ENCODE peak calls at places on chromosomes 5 and 9, in ten cellular contexts. X is A673, V is mucosa of descending colon, I is right lobe of liver, C is mammary epithelial cell, P is colonic mucosa, R is esophagus squamous epithelium, B is breast epithelium, Q is upper lobe of right lung, T is BJ. W is an unnamed sample. For H3K36me3, the result is how much of the 10 kb centered on the place peaks cover.

GRCh38 chr5:2901511-2901910 is 150.0 kb upstream of the IRX2 start:
- DNase-seq in C (no peak), V (no peak), R (no peak), X (no peak), T (no peak), B (no peak), I (no peak), Q (no peak), P (no peak), W (no peak)

GRCh38 chr5:78799254-78800017 is 150.9 kb upstream of the LHFPL2 start:
- DNase-seq in T (no peak), R (no peak), C (no peak), P (no peak), Q (no peak), X (no peak), I (no peak), B (no peak), V (no peak), W (no peak)

GRCh38 chr9:81634915-81635516 is 54.3 kb downstream of the TLE1 start:
- DNase-seq in T (no peak), R (no peak), Q (no peak), C (no peak), P (no peak), B (no peak), I (no peak), X (no peak), V (no peak), W (no peak)

GRCh38 chr9:22206833-22207232 is 197.7 kb upstream of the CDKN2B start:
- DNase-seq in Q (no peak), R (no peak), X (no peak), C (no peak), T (no peak), P (no peak), V (no peak), I (no peak), B (no peak), W (no peak)

GRCh38 chr9:87498046-87498815 is 564 bp downstream of the DAPK1 start:
- DNase-seq in X (peak), V (no peak), R (no peak), B (no peak), C (peak), T (no peak), P (peak), Q (peak), I (peak), W (peak)

GRCh38 chr5:115337882-115338281 is 41.4 kb upstream of the CCDC112 start:
- DNase-seq in T (no peak), P (no peak), X (no peak), V (no peak), C (no peak), I (no peak), B (no peak), R (no peak), Q (no peak), W (no peak)

GRCh38 chr9:81871695-81872094 is 56.5 kb upstream of the SPATA31D4 start:
- DNase-seq in I (no peak), V (no peak), X (peak), C (peak), Q (no peak), B (no peak), T (peak), P (no peak), R (no peak), W (no peak)

GRCh38 chr5:16508730-16509531 is 43.3 kb upstream of the ZNF622 start:
- DNase-seq in I (peak), P (peak), C (peak), T (no peak), V (peak), B (peak), X (no peak), Q (peak), R (no peak), W (no peak)

GRCh38 chr5:9888517-9888916 is 258.4 kb upstream of the TAS2R1 start:
- DNase-seq in P (no peak), T (peak), I (no peak), Q (no peak), X (no peak), R (no peak), V (no peak), C (peak), B (no peak), W (no peak)

GRCh38 chr5:95734916-95735315 is 3.8 kb downstream of the RHOBTB3 start:
- DNase-seq in R (no peak), C (no peak), P (no peak), B (no peak), V (no peak), I (peak), T (no peak), Q (no peak), X (no peak), W (no peak)

GRCh38 chr5:95743248-95743647 is 12.1 kb downstream of the RHOBTB3 start:
- DNase-seq in T (no peak), X (no peak), I (no peak), C (no peak), V (no peak), P (no peak), Q (no peak), R (no peak), B (no peak), W (no peak)

GRCh38 chr9:121240394-121241145 is 27.4 kb upstream of the GSN start:
- DNase-seq in Q (no peak), V (no peak), R (no peak), C (no peak), I (no peak), X (no peak), P (no peak), T (no peak), B (no peak), W (no peak)

GRCh38 chr9:33480094-33480493 is 6.4 kb upstream of the NOL6 start:
- DNase-seq in V (no peak), B (no peak), X (no peak), Q (no peak), R (no peak), I (no peak), T (no peak), C (no peak), P (no peak), W (no peak)

GRCh38 chr5:33608476-33609026 is 167.8 kb downstream of the TARS1 start:
- DNase-seq in C (no peak), R (no peak), B (no peak), T (no peak), I (no peak), P (no peak), Q (no peak), V (no peak), X (no peak), W (no peak)

GRCh38 chr5:176781638-176782570 is 28.5 kb upstream of the UNC5A start:
- DNase-seq in R (no peak), Q (peak), V (peak), P (no peak), T (no peak), B (peak), C (no peak), X (no peak), I (peak), W (no peak)

GRCh38 chr5:155886311-155887031 is 440.5 kb upstream of the SGCD start:
- DNase-seq in V (no peak), B (no peak), Q (no peak), R (no peak), I (no peak), T (no peak), P (no peak), X (no peak), C (no peak), W (no peak)

GRCh38 chr9:75170898-75171360 is 82.6 kb downstream of the OSTF1 start:
- DNase-seq in I (no peak), P (no peak), V (no peak), T (no peak), C (peak), R (no peak), X (no peak), B (no peak), Q (no peak), W (no peak)

GRCh38 chr5:6721442-6721841 is 8.2 kb downstream of the TENT4A start:
- DNase-seq in P (no peak), I (no peak), X (no peak), Q (peak), V (no peak), B (peak), C (no peak), R (no peak), T (no peak), W (no peak)

GRCh38 chr5:176171171-176171760 is 67.0 kb upstream of the SIMC1 start:
- DNase-seq in P (no peak), C (no peak), Q (no peak), V (no peak), T (no peak), R (no peak), I (no peak), X (no peak), B (no peak), W (no peak)

GRCh38 chr5:117013280-117013877 is 438.8 kb upstream of the SEMA6A start:
- DNase-seq in C (no peak), X (no peak), T (no peak), P (no peak), Q (no peak), R (no peak), B (no peak), I (no peak), V (no peak), W (no peak)

GRCh38 chr5:473344-474192 is 30.6 kb downstream of the EXOC3 start:
- DNase-seq in C (peak), V (peak), B (peak), I (no peak), P (peak), T (no peak), Q (no peak), X (peak), R (no peak), W (peak)

GRCh38 chr5:142206801-142207200 is 98.2 kb downstream of the NDFIP1 start:
- DNase-seq in P (no peak), T (no peak), X (peak), V (no peak), I (no peak), R (no peak), Q (no peak), B (no peak), C (no peak), W (no peak)

GRCh38 chr9:13367784-13368183 is 88.3 kb upstream of the MPDZ start:
- DNase-seq in I (no peak), V (no peak), C (no peak), X (no peak), P (no peak), R (no peak), B (no peak), Q (no peak), T (no peak), W (no peak)

GRCh38 chr9:87324613-87325194 is 173.0 kb upstream of the DAPK1 start:
- DNase-seq in I (no peak), C (peak), Q (no peak), X (peak), R (no peak), T (no peak), P (no peak), V (no peak), B (no peak), W (no peak)

GRCh38 chr5:5126444-5126843 is 13.7 kb upstream of the ADAMTS16 start:
- DNase-seq in T (peak), B (no peak), V (no peak), Q (no peak), R (no peak), C (peak), I (no peak), X (no peak), P (no peak), W (no peak)

GRCh38 chr5:172395483-172395882 is 58.8 kb downstream of the SH3PXD2B start:
- DNase-seq in P (no peak), B (no peak), V (no peak), T (no peak), R (no peak), X (no peak), I (no peak), Q (no peak), C (no peak), W (no peak)

GRCh38 chr9:121765021-121765950 is 113.9 kb downstream of the DAB2IP start:
- DNase-seq in C (peak), V (peak), T (peak), X (no peak), I (no peak), B (no peak), Q (no peak), R (no peak), P (no peak), W (no peak)

GRCh38 chr5:86374611-86375010 is 243.1 kb upstream of the COX7C start:
- DNase-seq in C (no peak), Q (no peak), X (peak), R (no peak), T (no peak), V (no peak), P (no peak), I (no peak), B (no peak), W (no peak)

GRCh38 chr9:17660158-17660557 is 81.3 kb downstream of the SH3GL2 start:
- DNase-seq in V (no peak), B (no peak), I (no peak), Q (no peak), R (no peak), P (no peak), T (no peak), X (no peak), C (no peak), W (no peak)

GRCh38 chr9:87678650-87679355 is 47.1 kb upstream of the CTSL start:
- DNase-seq in C (peak), Q (no peak), X (peak), B (no peak), V (no peak), T (no peak), I (peak), P (peak), R (no peak), W (no peak)

GRCh38 chr5:125140855-125141254 is 394.4 kb upstream of the ZNF608 start:
- DNase-seq in I (no peak), T (peak), X (peak), P (no peak), V (no peak), B (no peak), R (no peak), C (no peak), Q (no peak), W (no peak)

GRCh38 chr9:122835313-122835731 is 6.9 kb upstream of the PDCL start:
- DNase-seq in V (no peak), R (no peak), I (no peak), Q (no peak), T (no peak), B (no peak), P (no peak), X (peak), C (no peak), W (no peak)

GRCh38 chr9:114452219-114453169 is 52.8 kb downstream of the WHRN start:
- DNase-seq in V (peak), C (no peak), I (no peak), T (no peak), Q (peak), R (no peak), X (no peak), P (peak), B (no peak), W (peak)
- H3K4me3 ChIP-seq in V (no peak), C (no peak), I (no peak), T (no peak), Q (no peak), R (no peak), X (no peak), P (no peak), B (no peak), W (no peak)

DNA sequence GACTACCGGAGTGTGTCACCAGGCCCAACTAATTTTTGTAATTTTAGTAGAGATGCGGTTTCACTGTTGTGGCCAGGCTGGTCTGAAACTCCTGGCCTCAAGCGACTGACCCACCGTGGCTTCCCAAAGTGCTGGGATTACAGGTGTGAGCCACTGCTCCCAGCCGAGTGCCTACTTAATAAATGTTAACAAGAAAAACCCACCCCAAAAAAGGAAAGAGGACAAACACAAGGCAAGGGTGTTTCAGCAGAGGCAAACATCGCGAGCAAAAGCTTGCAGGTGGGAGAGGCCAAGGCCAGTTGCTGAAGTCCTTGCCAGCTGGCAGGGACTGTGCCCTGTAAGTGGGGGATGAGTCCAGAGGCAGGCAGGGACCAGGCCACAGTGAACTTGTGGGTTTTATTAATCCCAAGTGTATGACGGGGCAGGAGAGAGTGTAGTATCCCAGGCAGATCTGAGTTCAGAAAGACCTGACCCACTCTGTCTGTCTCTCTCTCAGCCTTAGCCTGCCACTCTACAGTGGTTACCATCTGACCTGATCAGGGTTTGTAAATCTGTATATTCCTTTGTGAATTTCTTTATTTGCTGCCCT is 6.4 kb upstream of the FPGS start:
- DNase-seq in T (no peak), C (no peak), R (no peak), I (peak), X (no peak), Q (peak), P (no peak), V (no peak), B (no peak), W (no peak)
- TF ChIP-seq CTCF in T (no peak), C (no peak), R (no peak), I (no peak), X (no peak), Q (no peak), P (no peak), V (no peak), B (no peak), W (no peak)

GRCh38 chr9:136222166-136222895 is 17.4 kb upstream of the LHX3 start:
- DNase-seq in R (no peak), X (no peak), Q (no peak), C (no peak), V (no peak), T (no peak), I (no peak), P (no peak), B (no peak), W (no peak)

GRCh38 chr9:136218673-136219072 is 13.7 kb upstream of the LHX3 start:
- DNase-seq in I (no peak), Q (no peak), V (no peak), R (no peak), P (no peak), T (no peak), B (no peak), C (no peak), X (peak), W (no peak)

GRCh38 chr9:136219276-136219675 is 14.3 kb upstream of the LHX3 start:
- DNase-seq in T (peak), C (peak), V (no peak), P (no peak), R (no peak), I (no peak), Q (no peak), X (peak), B (no peak), W (no peak)

GRCh38 chr9:136218271-136218670 is 13.3 kb upstream of the LHX3 start:
- DNase-seq in I (no peak), C (no peak), V (no peak), R (no peak), P (no peak), X (no peak), B (no peak), Q (no peak), T (no peak), W (no peak)

GRCh38 chr9:136220017-136220729 is 15.2 kb upstream of the LHX3 start:
- DNase-seq in X (peak), R (no peak), P (no peak), Q (no peak), C (peak), B (no peak), V (no peak), I (no peak), T (no peak), W (no peak)
- H3K36me3 ChIP-seq in X (under half), R (under half), P (under half), Q (under half), C (under half), B (under half), V (under half), I (under half), T (under half), W (under half)

GRCh38 chr5:44389410-44389879 is at the start of gene FGF10:
- DNase-seq in P (no peak), C (no peak), B (peak), R (no peak), Q (peak), X (peak), V (no peak), I (no peak), T (no peak), W (no peak)
- H3K4me3 ChIP-seq in P (peak), C (no peak), B (peak), R (peak), Q (peak), X (peak), V (no peak), I (peak), T (peak), W (no peak)

DNA sequence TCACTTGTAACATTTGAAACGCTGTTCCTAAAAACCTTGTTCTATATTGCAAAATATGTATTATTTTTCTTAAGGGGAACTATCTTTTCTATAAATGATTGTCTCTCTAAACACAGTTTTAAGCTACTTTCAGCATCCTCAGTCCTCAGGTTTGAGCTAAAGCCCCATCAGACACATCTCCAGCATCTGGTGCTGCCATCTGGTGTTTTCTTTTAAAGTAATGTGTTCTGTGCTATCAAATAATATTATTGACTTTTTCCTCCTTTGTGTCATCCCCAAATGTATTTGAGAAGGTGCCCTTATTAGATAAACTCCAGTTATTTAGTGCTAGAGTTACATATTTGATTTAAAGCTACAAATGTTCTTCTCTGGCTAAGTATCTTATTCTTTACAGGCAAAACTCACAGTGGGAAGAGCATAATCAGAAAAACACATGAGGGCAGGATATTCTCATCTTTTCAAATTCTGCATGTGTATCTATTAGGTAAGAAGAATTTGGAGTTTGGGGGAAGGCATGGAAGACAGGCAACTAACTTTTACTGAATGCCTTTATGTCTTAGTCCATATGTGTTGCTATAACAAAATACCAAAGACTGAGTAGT is 27.5 kb downstream of the ZNF474 start:
- DNase-seq in X (peak), B (no peak), Q (no peak), V (no peak), T (no peak), I (no peak), C (peak), R (no peak), P (no peak), W (no peak)
- TF ChIP-seq CTCF in X (peak), B (no peak), Q (peak), V (no peak), T (peak), I (peak), C (peak), R (no peak), P (no peak), W (peak)

GRCh38 chr5:139374909-139375308 is 8.2 kb downstream of the SLC23A1 start:
- DNase-seq in T (no peak), X (no peak), C (no peak), Q (peak), P (no peak), R (no peak), I (no peak), B (no peak), V (no peak), W (no peak)
- H3K36me3 ChIP-seq in T (under half), X (under half), C (under half), Q (under half), P (under half), R (under half), I (under half), B (under half), V (under half), W (under half)

W was measured in GM06990.